ENCODE peak calls at places on chromosomes 6 and 20, in seven cellular contexts. One of them, this sample, is unnamed.

GRCh38 chr20:10649817-10650200 is 24.0 kb downstream of the JAG1 start:
- DNase-seq in hepatocyte: no peak
- DNase-seq in HepG2: no peak
- DNase-seq in lower lobe of right lung: no peak
- DNase-seq in transverse colon: peak; percentile 1
- DNase-seq in adrenal gland: no peak
- DNase-seq in pancreas: no peak
- DNase-seq in this sample: no peak

GRCh38 chr6:148881593-148882311 is 134.9 kb downstream of the UST start:
- DNase-seq in pancreas: no peak
- DNase-seq in hepatocyte: no peak
- DNase-seq in transverse colon: no peak
- DNase-seq in HepG2: no peak
- DNase-seq in adrenal gland: no peak
- DNase-seq in lower lobe of right lung: no peak
- DNase-seq in this sample: no peak

GRCh38 chr20:50260480-50261221 is 70.0 kb downstream of the CEBPB start:
- DNase-seq in adrenal gland: no peak
- DNase-seq in lower lobe of right lung: peak; percentile 71
- DNase-seq in hepatocyte: no peak
- DNase-seq in pancreas: no peak
- DNase-seq in HepG2: no peak
- DNase-seq in transverse colon: no peak
- DNase-seq in this sample: no peak

GRCh38 chr6:54493138-54493537 is 184.9 kb downstream of the TINAG start:
- DNase-seq in HepG2: no peak
- DNase-seq in transverse colon: no peak
- DNase-seq in lower lobe of right lung: no peak
- DNase-seq in adrenal gland: no peak
- DNase-seq in hepatocyte: no peak
- DNase-seq in pancreas: no peak
- DNase-seq in this sample: no peak

GRCh38 chr6:56848105-56848504 is 106.8 kb upstream of the BEND6 start:
- DNase-seq in adrenal gland: no peak
- DNase-seq in transverse colon: no peak
- DNase-seq in HepG2: no peak
- DNase-seq in pancreas: no peak
- DNase-seq in lower lobe of right lung: no peak
- DNase-seq in hepatocyte: no peak
- DNase-seq in this sample: no peak

GRCh38 chr6:32637219-32637880 is at the start of gene HLA-DQA1:
- DNase-seq in HepG2: no peak
- DNase-seq in pancreas: no peak
- DNase-seq in transverse colon: no peak
- DNase-seq in hepatocyte: no peak
- DNase-seq in adrenal gland: no peak
- DNase-seq in lower lobe of right lung: no peak
- DNase-seq in this sample: no peak

GRCh38 chr20:9409352-9409751 is 105.0 kb upstream of the LAMP5 start:
- DNase-seq in HepG2: no peak
- DNase-seq in hepatocyte: no peak
- DNase-seq in lower lobe of right lung: no peak
- DNase-seq in adrenal gland: no peak
- DNase-seq in transverse colon: no peak
- DNase-seq in pancreas: no peak
- DNase-seq in this sample: no peak

GRCh38 chr20:24785141-24785924 is 163.7 kb upstream of the CST7 start:
- DNase-seq in pancreas: no peak
- DNase-seq in hepatocyte: no peak
- DNase-seq in lower lobe of right lung: peak; percentile 41
- DNase-seq in adrenal gland: no peak
- DNase-seq in transverse colon: no peak
- DNase-seq in HepG2: no peak
- DNase-seq in this sample: peak; percentile 9

GRCh38 chr6:89411019-89411268 is 1.1 kb downstream of the RRAGD start:
- DNase-seq in pancreas: no peak
- DNase-seq in lower lobe of right lung: peak; percentile 57
- DNase-seq in HepG2: no peak
- DNase-seq in hepatocyte: peak; percentile 45
- DNase-seq in adrenal gland: peak; percentile 27
- DNase-seq in transverse colon: no peak
- DNase-seq in this sample: no peak

GRCh38 chr6:153790048-153790447 is 249.0 kb upstream of the OPRM1 start:
- DNase-seq in adrenal gland: no peak
- DNase-seq in lower lobe of right lung: no peak
- DNase-seq in hepatocyte: peak; percentile 54
- DNase-seq in pancreas: no peak
- DNase-seq in HepG2: peak; percentile 49
- DNase-seq in transverse colon: no peak
- DNase-seq in this sample: peak; percentile 60

GRCh38 chr20:46130534-46130933 is 12.4 kb downstream of the CD40 start:
- DNase-seq in lower lobe of right lung: no peak
- DNase-seq in pancreas: no peak
- DNase-seq in HepG2: no peak
- DNase-seq in adrenal gland: no peak
- DNase-seq in hepatocyte: no peak
- DNase-seq in transverse colon: no peak
- DNase-seq in this sample: peak; percentile 50

GRCh38 chr6:140462495-140463311 is 1088.3 kb upstream of the CITED2 start:
- DNase-seq in pancreas: no peak
- DNase-seq in HepG2: no peak
- DNase-seq in transverse colon: peak; percentile 8
- DNase-seq in lower lobe of right lung: no peak
- DNase-seq in adrenal gland: no peak
- DNase-seq in hepatocyte: peak; percentile 48
- DNase-seq in this sample: no peak

GRCh38 chr6:2482773-2483172 is 237.4 kb upstream of the GMDS start:
- DNase-seq in adrenal gland: no peak
- DNase-seq in hepatocyte: no peak
- DNase-seq in pancreas: no peak
- DNase-seq in lower lobe of right lung: no peak
- DNase-seq in transverse colon: no peak
- DNase-seq in HepG2: no peak
- DNase-seq in this sample: no peak

GRCh38 chr6:45424628-45424955 is 46.9 kb upstream of the SUPT3H start:
- DNase-seq in pancreas: no peak
- DNase-seq in adrenal gland: no peak
- DNase-seq in hepatocyte: no peak
- DNase-seq in transverse colon: no peak
- DNase-seq in lower lobe of right lung: no peak
- DNase-seq in HepG2: no peak
- DNase-seq in this sample: no peak

GRCh38 chr6:140025171-140025570 is 650.7 kb upstream of the CITED2 start:
- DNase-seq in adrenal gland: no peak
- DNase-seq in hepatocyte: no peak
- DNase-seq in transverse colon: no peak
- DNase-seq in pancreas: no peak
- DNase-seq in lower lobe of right lung: no peak
- DNase-seq in HepG2: no peak
- DNase-seq in this sample: no peak

GRCh38 chr20:46509523-46509922 is 3.8 kb downstream of the ZNF334 start:
- DNase-seq in transverse colon: no peak
- DNase-seq in adrenal gland: no peak
- DNase-seq in hepatocyte: no peak
- DNase-seq in pancreas: no peak
- DNase-seq in lower lobe of right lung: no peak
- DNase-seq in HepG2: no peak
- DNase-seq in this sample: no peak

GRCh38 chr6:166499350-166500163 is 86.9 kb downstream of the RAMACL start:
- DNase-seq in pancreas: no peak
- DNase-seq in transverse colon: no peak
- DNase-seq in adrenal gland: no peak
- DNase-seq in hepatocyte: no peak
- DNase-seq in HepG2: no peak
- DNase-seq in lower lobe of right lung: no peak
- DNase-seq in this sample: peak; percentile 57

DNA sequence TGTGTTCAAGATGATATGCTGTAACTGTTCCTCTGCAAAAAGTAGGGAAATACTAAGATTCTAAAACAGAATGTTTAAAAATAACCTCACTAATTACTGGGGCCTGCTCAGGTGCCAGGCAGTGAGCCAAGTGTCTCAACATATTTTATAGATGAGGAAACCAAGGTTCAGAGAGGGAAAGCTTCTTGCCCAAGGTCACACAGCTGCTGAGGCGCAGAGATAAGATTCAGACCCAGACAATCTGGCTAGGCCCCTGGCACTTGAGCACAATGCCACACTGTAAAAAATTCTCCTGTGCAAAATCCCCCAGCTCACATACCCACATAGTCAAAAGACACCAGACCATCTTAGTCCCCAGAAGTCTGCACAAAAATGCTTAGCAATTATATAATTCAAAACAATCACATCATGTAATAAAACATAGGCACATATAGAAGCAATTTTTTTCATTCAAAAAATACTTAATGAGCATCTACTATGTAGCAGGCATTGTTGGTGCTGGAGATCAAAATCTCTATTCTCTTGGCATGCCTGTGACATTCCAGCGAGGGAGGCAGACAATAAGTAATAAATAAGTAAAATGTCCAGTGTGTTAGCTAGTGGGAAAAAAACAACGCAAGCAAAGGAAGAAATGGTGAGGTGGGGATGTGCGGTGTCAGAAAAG is 10.3 kb downstream of the PREX1 start:
- DNase-seq in pancreas: no peak
- DNase-seq in adrenal gland: peak; percentile 71
- DNase-seq in transverse colon: no peak
- DNase-seq in HepG2: no peak
- DNase-seq in lower lobe of right lung: no peak
- DNase-seq in hepatocyte: no peak
- DNase-seq in this sample: no peak
- H3K4me3 ChIP-seq in pancreas: no peak overlapping the region
- H3K4me3 ChIP-seq in adrenal gland: no peak overlapping the region
- H3K4me3 ChIP-seq in transverse colon: no peak overlapping the region
- H3K4me3 ChIP-seq in HepG2: no peak overlapping the region
- H3K4me3 ChIP-seq in lower lobe of right lung: no peak overlapping the region
- H3K4me3 ChIP-seq in hepatocyte: no peak overlapping the region
- H3K4me3 ChIP-seq in this sample: no peak overlapping the region

GRCh38 chr6:160363016-160363996 is 15.1 kb downstream of the SLC22A3 start:
- DNase-seq in lower lobe of right lung: no peak
- DNase-seq in transverse colon: no peak
- DNase-seq in adrenal gland: no peak
- DNase-seq in HepG2: no peak
- DNase-seq in pancreas: no peak
- DNase-seq in hepatocyte: no peak
- DNase-seq in this sample: no peak

GRCh38 chr6:160365117-160365516 is 16.9 kb downstream of the SLC22A3 start:
- DNase-seq in lower lobe of right lung: no peak
- DNase-seq in transverse colon: no peak
- DNase-seq in pancreas: no peak
- DNase-seq in HepG2: no peak
- DNase-seq in adrenal gland: no peak
- DNase-seq in hepatocyte: no peak
- DNase-seq in this sample: no peak

GRCh38 chr6:160360955-160361354 is 12.8 kb downstream of the SLC22A3 start:
- DNase-seq in transverse colon: no peak
- DNase-seq in lower lobe of right lung: no peak
- DNase-seq in adrenal gland: no peak
- DNase-seq in pancreas: no peak
- DNase-seq in hepatocyte: no peak
- DNase-seq in HepG2: no peak
- DNase-seq in this sample: no peak

GRCh38 chr6:160358225-160359119 is 10.3 kb downstream of the SLC22A3 start:
- DNase-seq in transverse colon: no peak
- DNase-seq in adrenal gland: no peak
- DNase-seq in pancreas: no peak
- DNase-seq in lower lobe of right lung: no peak
- DNase-seq in HepG2: no peak
- DNase-seq in hepatocyte: no peak
- DNase-seq in this sample: no peak

GRCh38 chr6:160362556-160362955 is 14.4 kb downstream of the SLC22A3 start:
- DNase-seq in hepatocyte: no peak
- DNase-seq in lower lobe of right lung: no peak
- DNase-seq in adrenal gland: no peak
- DNase-seq in HepG2: no peak
- DNase-seq in pancreas: no peak
- DNase-seq in transverse colon: no peak
- DNase-seq in this sample: no peak
- H3K4me1 ChIP-seq in hepatocyte: no peaks in the 10 kb centered on the region
- H3K4me1 ChIP-seq in lower lobe of right lung: peaks cover 12% of the 10 kb centered on the region
- H3K4me1 ChIP-seq in adrenal gland: peaks cover 13% of the 10 kb centered on the region
- H3K4me1 ChIP-seq in HepG2: peaks cover 19% of the 10 kb centered on the region
- H3K4me1 ChIP-seq in pancreas: no peaks in the 10 kb centered on the region
- H3K4me1 ChIP-seq in transverse colon: no peaks in the 10 kb centered on the region
- H3K4me1 ChIP-seq in this sample: peaks cover 5% of the 10 kb centered on the region

GRCh38 chr6:30283761-30284160 is 43.0 kb upstream of the TRIM39 start:
- DNase-seq in HepG2: no peak
- DNase-seq in lower lobe of right lung: no peak
- DNase-seq in hepatocyte: no peak
- DNase-seq in transverse colon: no peak
- DNase-seq in adrenal gland: no peak
- DNase-seq in pancreas: no peak
- DNase-seq in this sample: no peak
- H3K9me3 ChIP-seq in HepG2: peaks cover 85% of the 10 kb centered on the region
- H3K9me3 ChIP-seq in lower lobe of right lung: peaks cover 80% of the 10 kb centered on the region
- H3K9me3 ChIP-seq in hepatocyte: peaks cover 80% of the 10 kb centered on the region
- H3K9me3 ChIP-seq in transverse colon: peaks cover 88% of the 10 kb centered on the region
- H3K9me3 ChIP-seq in adrenal gland: peaks cover 13% of the 10 kb centered on the region
- H3K9me3 ChIP-seq in pancreas: no peaks in the 10 kb centered on the region
- H3K9me3 ChIP-seq in this sample: peaks cover 17% of the 10 kb centered on the region

DNA sequence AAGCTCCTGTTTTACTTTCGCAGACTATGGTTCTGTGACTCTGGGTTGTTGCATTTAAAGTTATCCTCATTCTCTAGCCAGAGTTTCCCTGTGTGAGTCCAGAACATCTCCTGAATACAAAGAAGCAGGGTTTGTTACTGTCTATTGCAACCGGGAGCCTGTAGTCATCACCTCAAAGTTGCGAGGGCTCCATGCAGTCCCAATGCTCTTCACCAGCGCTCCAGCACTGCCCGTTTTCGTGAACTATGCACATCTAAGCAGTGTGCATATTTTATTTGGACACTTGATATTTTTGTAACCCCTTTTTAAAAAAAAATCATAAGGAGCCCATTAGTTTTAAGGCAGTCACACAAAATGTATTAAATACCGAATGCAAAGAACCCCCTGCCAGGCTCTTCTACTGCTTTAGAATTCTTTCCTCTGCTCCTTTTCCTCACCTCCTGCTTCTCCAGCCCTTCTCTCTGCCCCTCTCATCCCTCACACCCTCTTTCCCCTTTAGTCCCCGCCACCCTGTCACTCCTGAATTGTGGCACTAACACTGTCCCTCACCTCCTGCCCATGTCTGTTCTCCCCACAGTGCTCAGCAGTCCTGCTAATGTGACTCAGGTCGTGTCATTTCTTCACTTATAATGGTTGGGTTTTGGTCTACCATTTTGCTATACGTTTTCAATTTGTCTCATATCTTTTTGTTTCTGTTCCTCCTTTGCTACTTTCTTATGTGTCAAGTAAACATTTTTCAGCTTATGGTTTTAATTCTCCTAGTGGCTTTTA is 1.1 kb upstream of the HLA-C start:
- DNase-seq in pancreas: no peak
- DNase-seq in HepG2: no peak
- DNase-seq in hepatocyte: no peak
- DNase-seq in transverse colon: no peak
- DNase-seq in lower lobe of right lung: no peak
- DNase-seq in adrenal gland: no peak
- DNase-seq in this sample: no peak
- H3K4me3 ChIP-seq in pancreas: no peak overlapping the region
- H3K4me3 ChIP-seq in HepG2: peak overlapping the region; percentile 69
- H3K4me3 ChIP-seq in hepatocyte: no peak overlapping the region
- H3K4me3 ChIP-seq in transverse colon: peak overlapping the region; percentile 41
- H3K4me3 ChIP-seq in lower lobe of right lung: peak overlapping the region; percentile 64
- H3K4me3 ChIP-seq in adrenal gland: no peak overlapping the region
- H3K4me3 ChIP-seq in this sample: no peak overlapping the region